ENCODE peak calls at places on chromosome 3, in nine cellular contexts. A is IMR-90; O is colonic mucosa; J is SJSA1; N is kidney; Z is fibroblast of lung; H is psoas muscle; D is mammary epithelial cell; U is effector memory CD4-positive, alpha-beta T cell. P is an unnamed sample. For H3K36me3 and H3K4me1, the result is how much of the 10 kb centered on the place peaks cover.

GRCh38 chr3:182438398-182438797 is 354.9 kb upstream of the ATP11B start:
- DNase-seq in A (no peak), O (no peak), H (no peak), J (no peak), U (no peak), Z (no peak), N (no peak), D (no peak), P (no peak)

GRCh38 chr3:197364410-197365071 is 66.1 kb upstream of the DLG1 start:
- DNase-seq in Z (no peak), O (no peak), A (no peak), J (no peak), N (no peak), H (no peak), D (no peak), U (no peak), P (no peak)

GRCh38 chr3:138360272-138361192 is 12.2 kb downstream of the MRAS start:
- DNase-seq in Z (no peak), A (no peak), J (no peak), N (no peak), D (no peak), H (peak), O (no peak), U (no peak), P (no peak)

GRCh38 chr3:172982731-172983364 is 158.2 kb downstream of the SPATA16 start:
- DNase-seq in D (no peak), N (no peak), O (no peak), H (no peak), U (no peak), A (no peak), Z (no peak), J (no peak), P (no peak)

GRCh38 chr3:13113346-13114335 is 40.4 kb upstream of the IQSEC1 start:
- DNase-seq in H (no peak), U (no peak), Z (no peak), J (no peak), O (no peak), N (peak), D (no peak), A (no peak), P (no peak)

GRCh38 chr3:31288641-31289100 is 244.1 kb upstream of the STT3B start:
- DNase-seq in Z (peak), O (peak), U (no peak), N (peak), A (peak), D (peak), H (no peak), J (peak), P (peak)

GRCh38 chr3:16329792-16330061 is 64.7 kb downstream of the OXNAD1 start:
- DNase-seq in J (no peak), N (no peak), H (no peak), A (no peak), D (no peak), O (no peak), Z (no peak), U (no peak), P (no peak)

GRCh38 chr3:14902719-14903118 is 44.7 kb upstream of the NR2C2 start:
- DNase-seq in U (no peak), H (peak), J (no peak), A (no peak), D (no peak), N (no peak), Z (no peak), O (peak), P (peak)

GRCh38 chr3:126558336-126559071 is at the start of gene C3orf22:
- DNase-seq in A (no peak), Z (no peak), J (peak), U (no peak), D (no peak), O (peak), N (no peak), H (no peak), P (peak)

GRCh38 chr3:122415104-122415744 is 638 bp downstream of the WDR5B start:
- DNase-seq in J (no peak), U (no peak), H (peak), A (peak), Z (peak), N (no peak), D (peak), O (peak), P (peak)

GRCh38 chr3:83226751-83227150 is 1465.3 kb upstream of the GBE1 start:
- DNase-seq in N (no peak), Z (peak), O (no peak), D (no peak), A (no peak), U (no peak), H (no peak), J (no peak), P (no peak)

GRCh38 chr3:52446631-52447511 is 2.0 kb upstream of the SEMA3G start:
- DNase-seq in H (peak), J (peak), U (peak), A (peak), D (peak), N (no peak), O (peak), Z (peak), P (peak)

GRCh38 chr3:12578742-12579141 is 21.9 kb downstream of the MKRN2 start:
- DNase-seq in U (no peak), N (no peak), D (no peak), J (no peak), O (no peak), A (no peak), Z (no peak), H (no peak), P (no peak)

GRCh38 chr3:169634618-169635236 is 28.8 kb downstream of the MECOM start:
- DNase-seq in O (peak), D (peak), N (no peak), H (no peak), A (no peak), U (no peak), J (no peak), Z (peak), P (peak)

GRCh38 chr3:192851821-192852352 is 65.8 kb downstream of the MB21D2 start:
- DNase-seq in H (peak), J (peak), D (peak), N (peak), Z (peak), U (no peak), O (peak), A (peak), P (no peak)

GRCh38 chr3:116579843-116580242 is 129.7 kb upstream of the TUSC7 start:
- DNase-seq in J (no peak), N (no peak), D (no peak), O (no peak), H (no peak), Z (peak), U (no peak), A (peak), P (no peak)

GRCh38 chr3:141094851-141095545 is 43.9 kb downstream of the SPSB4 start:
- DNase-seq in A (peak), U (no peak), Z (peak), D (no peak), J (no peak), H (peak), N (no peak), O (peak), P (peak)

GRCh38 chr3:65484964-65485363 is 553.8 kb downstream of the MAGI1 start:
- DNase-seq in J (no peak), N (no peak), O (no peak), H (no peak), Z (peak), U (no peak), D (peak), A (no peak), P (no peak)

GRCh38 chr3:46383211-46383945 is 12.6 kb downstream of the CCR5 start:
- DNase-seq in U (no peak), J (no peak), D (no peak), O (peak), Z (no peak), N (no peak), A (no peak), H (no peak), P (no peak)

GRCh38 chr3:141426404-141427034 is 58.2 kb downstream of the ZBTB38 start:
- DNase-seq in J (no peak), U (no peak), N (peak), H (peak), A (peak), D (no peak), O (peak), Z (peak), P (peak)

GRCh38 chr3:106809633-106810460 is 567.4 kb upstream of the CCDC54 start:
- DNase-seq in H (no peak), D (no peak), U (no peak), N (no peak), J (no peak), A (peak), Z (peak), O (no peak), P (no peak)

GRCh38 chr3:152519376-152519775 is 250.6 kb downstream of the MBNL1 start:
- DNase-seq in U (no peak), A (no peak), H (no peak), D (no peak), N (no peak), J (no peak), Z (no peak), O (no peak), P (no peak)

GRCh38 chr3:131907809-131908208 is 127.0 kb downstream of the CPNE4 start:
- DNase-seq in N (no peak), Z (no peak), J (no peak), U (no peak), H (no peak), O (no peak), D (no peak), A (no peak), P (no peak)

GRCh38 chr3:170978335-170978745 is 48.2 kb downstream of the SLC2A2 start:
- DNase-seq in N (no peak), H (no peak), D (no peak), Z (no peak), J (no peak), A (no peak), U (no peak), O (no peak), P (no peak)

GRCh38 chr3:38438421-38438820 is 15.3 kb upstream of the ACVR2B start:
- DNase-seq in Z (peak), A (peak), H (no peak), J (no peak), D (peak), U (no peak), O (no peak), N (no peak), P (no peak)

GRCh38 chr3:185733980-185734724 is 90.7 kb downstream of the IGF2BP2 start:
- DNase-seq in Z (peak), U (no peak), D (peak), O (peak), A (peak), H (no peak), J (peak), N (no peak), P (peak)

GRCh38 chr3:30691249-30691880 is 85.0 kb downstream of the TGFBR2 start:
- DNase-seq in J (no peak), O (no peak), U (no peak), Z (no peak), D (no peak), N (peak), H (no peak), A (no peak), P (no peak)

GRCh38 chr3:109927161-109927560 is 589.8 kb upstream of the DPPA4 start:
- DNase-seq in N (no peak), H (no peak), Z (peak), J (peak), D (peak), A (peak), O (no peak), U (no peak), P (no peak)

GRCh38 chr3:128950223-128950938 is 43.5 kb downstream of the CFAP92 start:
- DNase-seq in H (no peak), N (no peak), Z (peak), U (no peak), D (no peak), A (peak), J (no peak), O (peak), P (no peak)

GRCh38 chr3:134449951-134450350 is 35.8 kb downstream of the ANAPC13 start:
- DNase-seq in A (no peak), N (no peak), H (no peak), J (no peak), D (no peak), U (no peak), O (no peak), Z (no peak), P (no peak)

GRCh38 chr3:127038923-127039581 is 56.1 kb downstream of the PLXNA1 start:
- DNase-seq in O (no peak), J (no peak), A (no peak), H (peak), U (no peak), D (no peak), Z (no peak), N (peak), P (no peak)

GRCh38 chr3:123936400-123936799 is 24.6 kb downstream of the CCDC14 start:
- DNase-seq in O (no peak), D (no peak), U (no peak), Z (no peak), N (no peak), A (no peak), J (no peak), H (no peak), P (no peak)

GRCh38 chr3:65483475-65483874 is 555.2 kb downstream of the MAGI1 start:
- DNase-seq in H (peak), N (peak), Z (peak), J (no peak), D (peak), O (peak), U (no peak), A (no peak), P (peak)

GRCh38 chr3:71050521-71051258 is 532.8 kb downstream of the FOXP1 start:
- DNase-seq in N (no peak), H (no peak), J (no peak), Z (peak), O (no peak), D (peak), U (peak), A (peak), P (no peak)
- H3K36me3 ChIP-seq in N (under half), H (under half), J (under half), Z (under half), O (under half), D (under half), U (under half), A (under half), P (under half)

DNA sequence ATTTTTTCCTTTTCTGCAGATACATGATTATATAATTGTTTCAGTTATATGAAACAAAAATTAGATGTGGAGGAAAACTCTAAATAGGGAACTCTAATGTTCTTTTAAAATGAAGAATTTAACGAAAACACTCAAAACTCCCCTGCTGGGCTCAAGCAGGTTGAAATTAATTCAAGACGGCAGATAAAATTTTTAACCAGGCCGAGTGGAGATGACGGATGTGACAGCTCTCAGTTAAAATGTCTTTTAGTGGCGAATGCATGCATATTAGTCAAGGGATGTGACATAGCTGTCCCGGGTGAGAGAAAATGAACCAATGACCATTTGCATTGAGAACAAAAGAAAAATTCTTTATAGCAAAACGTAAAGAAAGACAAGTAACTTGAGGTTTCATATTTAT is 110.1 kb downstream of the ROBO2 start:
- DNase-seq in Z (no peak), D (no peak), H (no peak), O (no peak), U (no peak), J (no peak), A (no peak), N (no peak), P (no peak)
- H3K27ac ChIP-seq in Z (no peak), D (no peak), H (no peak), O (no peak), U (no peak), J (no peak), A (no peak), N (no peak), P (no peak)

GRCh38 chr3:136932978-136933812 is 24.6 kb upstream of the IL20RB start:
- DNase-seq in H (no peak), O (no peak), A (no peak), N (no peak), U (no peak), J (no peak), D (peak), Z (no peak), P (no peak)
- H3K4me1 ChIP-seq in H (under half), O (under half), A (under half), N (under half), U (under half), J (under half), D (under half), Z (under half), P (under half)

DNA sequence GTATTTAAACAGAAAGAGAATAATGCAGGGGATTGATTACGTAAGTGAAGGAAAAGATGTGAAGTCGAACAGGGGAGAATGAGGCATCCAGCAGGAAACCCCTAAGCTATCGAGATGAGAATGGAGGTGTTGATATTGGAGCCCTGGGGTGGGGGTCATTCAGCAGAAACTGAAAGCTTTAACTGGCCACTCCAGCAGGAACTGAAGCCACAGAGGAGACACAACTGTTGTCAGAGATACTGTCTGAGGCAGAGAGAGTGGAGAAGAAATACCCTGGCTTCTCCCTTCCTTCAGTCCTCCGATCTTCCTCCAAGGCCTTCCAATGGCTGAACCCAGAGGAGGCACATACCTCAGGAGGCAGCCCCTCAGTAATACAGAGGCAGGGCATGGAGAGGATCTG is 152.4 kb downstream of the THRB start:
- DNase-seq in J (no peak), D (no peak), U (no peak), H (no peak), N (no peak), O (no peak), Z (no peak), A (no peak), P (no peak)
- H3K36me3 ChIP-seq in J (under half), D (under half), U (under half), H (under half), N (under half), O (under half), Z (under half), A (under half), P (under half)

GRCh38 chr3:29286841-29287240 is 6.0 kb downstream of the RBMS3 start:
- DNase-seq in A (peak), D (peak), Z (peak), N (no peak), J (no peak), O (no peak), U (no peak), H (no peak), P (no peak)
- H3K27ac ChIP-seq in A (no peak), D (peak), Z (peak), N (no peak), J (peak), O (no peak), U (no peak), H (peak), P (peak)

DNA sequence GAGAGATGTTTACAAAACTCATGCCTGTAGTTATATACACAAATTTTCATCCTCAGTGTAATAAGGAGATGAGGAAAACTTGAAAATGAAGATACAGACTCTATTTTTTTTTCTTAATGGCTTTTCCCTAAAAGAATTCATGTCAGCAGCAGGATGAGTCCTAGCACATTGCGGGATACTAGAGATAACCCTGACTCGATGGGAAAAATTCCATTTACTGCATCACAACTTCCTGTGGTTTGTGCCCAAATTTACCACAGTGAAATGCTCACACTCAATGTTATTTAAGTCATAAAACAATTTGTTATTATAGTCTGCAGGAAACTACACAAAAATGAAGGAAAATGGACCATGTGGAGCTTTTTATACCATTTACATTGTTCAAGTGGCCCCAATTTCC is 581.9 kb upstream of the ZNF717 start:
- DNase-seq in A (peak), Z (peak), H (no peak), N (no peak), O (no peak), D (no peak), J (no peak), U (no peak), P (no peak)
- H3K4me1 ChIP-seq in A (under half), Z (under half), H (under half), N (under half), O (under half), D (under half), J (under half), U (under half), P (under half)

DNA sequence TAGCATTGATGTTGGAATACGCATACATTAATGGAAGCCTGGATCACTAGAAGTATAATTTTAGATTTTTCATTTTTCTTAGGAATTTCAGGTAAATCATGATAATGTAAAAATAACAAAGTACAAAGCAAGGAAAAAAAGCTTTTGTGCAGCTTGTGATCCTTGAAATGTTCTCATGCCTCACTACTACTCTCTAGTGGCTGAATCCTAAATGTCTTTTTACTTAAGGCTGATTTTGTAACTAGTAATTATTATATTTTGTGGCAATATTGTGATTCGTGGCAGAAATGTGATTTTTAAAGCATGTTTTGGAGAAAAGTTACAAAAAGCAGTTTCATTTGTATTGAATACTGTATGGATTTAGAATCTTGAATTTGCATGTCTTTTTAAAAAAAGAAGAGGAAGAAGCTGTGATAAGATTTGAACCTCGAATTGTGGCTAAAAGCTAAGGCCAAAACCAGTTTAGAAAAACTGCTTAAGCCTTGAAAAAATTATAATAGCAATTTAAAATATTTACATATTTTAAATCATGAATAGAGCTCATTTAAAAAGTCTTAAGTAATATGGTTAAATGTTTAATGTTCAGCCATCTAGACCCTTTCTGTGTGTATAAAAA is 39.0 kb downstream of the U2SURP start:
- DNase-seq in O (no peak), A (peak), Z (peak), N (no peak), U (no peak), D (peak), J (no peak), H (no peak), P (no peak)
- H3K36me3 ChIP-seq in O (under half), A (under half), Z (under half), N (under half), U (under half), D (under half), J (half or more), H (half or more), P (under half)

DNA sequence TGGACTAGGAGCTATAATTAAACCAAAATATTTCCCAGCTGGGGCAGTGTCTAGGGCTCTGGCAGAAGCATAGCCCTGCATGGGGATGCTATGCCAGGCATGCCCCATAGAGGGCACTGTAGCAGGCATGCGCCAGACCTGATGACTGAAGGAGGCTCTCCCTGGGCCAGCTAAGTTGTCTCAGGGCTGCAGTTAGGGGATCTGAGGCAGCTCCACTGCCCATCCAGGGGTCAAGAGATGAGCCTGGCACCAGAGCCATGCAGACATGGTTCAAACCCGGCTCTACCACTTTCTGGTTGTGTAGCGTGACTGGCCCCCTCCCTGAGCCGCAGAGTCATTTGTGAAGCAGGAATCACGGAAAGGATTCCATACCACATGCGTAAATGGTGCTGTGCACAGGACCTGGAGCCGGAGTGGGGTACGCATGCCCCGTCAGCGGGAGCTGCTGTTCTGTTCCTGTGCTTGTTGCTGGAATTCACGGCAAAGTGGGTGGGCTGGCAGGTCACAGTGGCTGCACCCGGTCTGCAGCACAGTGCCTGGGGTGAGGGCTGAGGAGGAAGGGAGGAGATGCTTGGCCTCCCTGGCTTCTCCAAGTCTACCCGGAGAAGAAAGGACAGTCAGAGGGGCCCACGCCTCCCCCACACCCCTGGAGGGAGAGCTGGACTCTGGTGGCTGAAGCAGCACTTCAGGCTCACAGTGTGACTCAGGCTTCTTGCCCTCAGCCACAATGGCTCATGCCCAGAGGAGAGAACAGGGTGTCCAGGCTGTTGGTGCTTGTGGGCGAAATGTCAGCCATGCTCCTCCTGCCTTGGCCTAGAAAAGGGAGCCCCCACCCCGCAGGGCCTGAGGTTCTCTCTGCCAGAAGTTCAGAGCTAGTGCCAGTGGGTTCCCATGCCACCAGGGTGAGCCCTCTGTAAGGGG is 43.1 kb downstream of the DNASE1L3 start:
- DNase-seq in H (peak), A (peak), O (peak), J (peak), D (no peak), Z (peak), U (no peak), N (peak), P (peak)
- H3K27ac ChIP-seq in H (no peak), A (no peak), O (no peak), J (peak), D (no peak), Z (no peak), U (no peak), N (no peak), P (peak)

P was measured in uterus.